ENCODE peak calls at places on chromosomes 5 and 9, in four cellular contexts. S is foreskin fibroblast, A is upper lobe of right lung, E is NCI-H1417. P is an unnamed sample.

GRCh38 chr5:151903243-151903653 is 21.4 kb downstream of the GLRA1 start:
- DNase-seq in S (no peak), E (peak; percentile 10), A (no peak), P (no peak)

GRCh38 chr9:120534266-120534665 is 45.7 kb downstream of the CDK5RAP2 start:
- DNase-seq in E (no peak), S (no peak), A (no peak), P (no peak)

GRCh38 chr5:90909945-90910344 is 351.3 kb downstream of the ADGRV1 start:
- DNase-seq in S (no peak), E (no peak), A (no peak), P (no peak)

GRCh38 chr5:140595538-140595937 is 30.9 kb downstream of the SLC35A4 start:
- DNase-seq in A (no peak), S (no peak), E (no peak), P (no peak)

GRCh38 chr5:177509991-177510566 is 453 bp upstream of the DOK3 start:
- DNase-seq in A (no peak), E (no peak), S (no peak), P (no peak)

GRCh38 chr5:139543423-139543991 is 17.6 kb upstream of the UBE2D2 start:
- DNase-seq in E (peak; percentile 5), A (peak; percentile 85), S (peak; percentile 47), P (peak; percentile 33)

GRCh38 chr5:21680196-21680595 is 1172.9 kb downstream of the CDH12 start:
- DNase-seq in E (no peak), A (no peak), S (peak; percentile 62), P (no peak)

GRCh38 chr5:118791986-118792734 is 196.2 kb downstream of the DTWD2 start:
- DNase-seq in A (no peak), E (peak; percentile 62), S (peak; percentile 76), P (no peak)

GRCh38 chr9:70367305-70367930 is 47.0 kb downstream of the KLF9 start:
- DNase-seq in S (peak; percentile 54), A (no peak), E (no peak), P (no peak)

GRCh38 chr5:39137391-39138181 is 63.4 kb upstream of the RICTOR start:
- DNase-seq in S (no peak), A (no peak), E (no peak), P (peak; percentile 38)

GRCh38 chr5:179158556-179158955 is 98.4 kb downstream of the ZNF354C start:
- DNase-seq in A (peak; percentile 37), E (no peak), S (no peak), P (no peak)

GRCh38 chr5:166772770-166773169 is 1518.7 kb upstream of the WWC1 start:
- DNase-seq in A (no peak), S (peak; percentile 74), E (no peak), P (no peak)

GRCh38 chr9:7844283-7844682 is 44.7 kb upstream of the DMAC1 start:
- DNase-seq in S (peak; percentile 38), A (no peak), E (peak; percentile 5), P (peak; percentile 35)

GRCh38 chr5:95262933-95263660 is 21.8 kb downstream of the MCTP1 start:
- DNase-seq in S (no peak), E (no peak), A (no peak), P (no peak)

GRCh38 chr5:167754501-167754941 is 536.9 kb upstream of the WWC1 start:
- DNase-seq in S (peak; percentile 71), A (no peak), E (peak; percentile 76), P (no peak)

P was measured in CD4-positive, alpha-beta memory T cell.